ENCODE peak calls at places on chromosomes 12 and 14, in eight cellular contexts. L, M, C, Z, Y, N, S and B are unnamed samples.

GRCh38 chr14:99531221-99532096 is 50.2 kb downstream of the CCNK start:
- DNase-seq in M (peak), Y (no peak), Z (no peak), C (peak), N (peak), L (no peak), S (no peak), B (no peak)

GRCh38 chr12:113088971-113089756 is 32.6 kb downstream of the DTX1 start:
- DNase-seq in S (no peak), M (no peak), C (no peak), Z (peak), N (no peak), Y (no peak), L (no peak), B (peak)

GRCh38 chr14:23379331-23380196 is 2.7 kb downstream of the CMTM5 start:
- DNase-seq in C (peak), Z (peak), M (peak), L (no peak), S (peak), N (peak), Y (peak), B (peak)

GRCh38 chr14:52351191-52351560 is 37.1 kb downstream of the PTGER2 start:
- DNase-seq in S (no peak), C (peak), L (no peak), Y (no peak), N (no peak), Z (no peak), M (peak), B (no peak)

GRCh38 chr12:132414634-132415340 is 75.2 kb upstream of the FBRSL1 start:
- DNase-seq in Y (peak), Z (peak), L (peak), N (peak), S (peak), C (peak), M (peak), B (peak)

GRCh38 chr14:94394594-94395305 is 6.3 kb upstream of the SERPINA1 start:
- DNase-seq in Y (no peak), L (peak), M (peak), N (no peak), C (peak), Z (no peak), S (peak), B (no peak)

GRCh38 chr14:98919431-98919830 is 352.6 kb downstream of the BCL11B start:
- DNase-seq in S (no peak), N (no peak), Y (no peak), C (no peak), M (no peak), L (no peak), Z (no peak), B (no peak)

GRCh38 chr14:37665479-37665878 is 70.0 kb downstream of the TTC6 start:
- DNase-seq in M (no peak), Y (no peak), N (no peak), C (no peak), Z (no peak), L (no peak), S (no peak), B (no peak)

GRCh38 chr14:67457782-67458181 is 30.7 kb downstream of the TMEM229B start:
- DNase-seq in C (no peak), N (peak), M (peak), Y (no peak), L (no peak), S (peak), Z (no peak), B (no peak)

GRCh38 chr14:24816929-24817637 is 183.1 kb upstream of the GZMB start:
- DNase-seq in C (no peak), Y (no peak), M (no peak), Z (no peak), S (peak), N (no peak), L (no peak), B (no peak)

GRCh38 chr12:109120557-109120956 is 4.2 kb downstream of the ACACB start:
- DNase-seq in Z (no peak), L (no peak), M (no peak), N (no peak), C (no peak), Y (no peak), S (no peak), B (no peak)

GRCh38 chr12:98656289-98657101 is 11.4 kb downstream of the APAF1 start:
- DNase-seq in N (no peak), L (no peak), S (no peak), C (no peak), Y (no peak), M (no peak), Z (no peak), B (no peak)

GRCh38 chr14:59362533-59362932 is 102.6 kb downstream of the GPR135 start:
- DNase-seq in C (peak), Z (no peak), M (peak), N (no peak), Y (no peak), S (no peak), L (peak), B (no peak)

GRCh38 chr14:63852271-63852816 is 460 bp upstream of the SYNE2 start:
- DNase-seq in M (peak), C (peak), Z (no peak), Y (no peak), N (no peak), S (no peak), L (no peak), B (no peak)

GRCh38 chr14:53458368-53458814 is 305.3 kb upstream of the DDHD1 start:
- DNase-seq in L (peak), M (peak), Y (no peak), C (peak), N (peak), S (no peak), Z (no peak), B (no peak)

GRCh38 chr12:113072136-113072535 is 15.6 kb downstream of the DTX1 start:
- DNase-seq in N (no peak), S (no peak), M (no peak), C (peak), L (no peak), Y (no peak), Z (no peak), B (no peak)

GRCh38 chr14:94897092-94897491 is 127.2 kb upstream of the GSC start:
- DNase-seq in M (peak), S (no peak), Y (no peak), L (no peak), C (peak), Z (no peak), N (no peak), B (no peak)

GRCh38 chr14:76672123-76672522 is 89.1 kb upstream of the VASH1 start:
- DNase-seq in Z (no peak), Y (no peak), M (no peak), S (no peak), L (no peak), C (peak), N (no peak), B (no peak)

GRCh38 chr12:32198555-32198954 is 91.9 kb downstream of the BICD1 start:
- DNase-seq in M (peak), L (no peak), Y (no peak), N (no peak), Z (no peak), C (peak), S (no peak), B (no peak)

GRCh38 chr12:15446798-15447197 is 124.5 kb downstream of the PTPRO start:
- DNase-seq in Y (no peak), L (no peak), N (no peak), Z (no peak), M (peak), S (no peak), C (peak), B (no peak)

GRCh38 chr14:97159124-97159523 is 361.9 kb downstream of the VRK1 start:
- DNase-seq in Z (no peak), Y (no peak), S (no peak), C (no peak), N (no peak), M (no peak), L (no peak), B (no peak)

GRCh38 chr12:65500121-65500846 is 221.8 kb downstream of the MSRB3 start:
- DNase-seq in S (no peak), Y (no peak), M (no peak), Z (no peak), C (peak), N (no peak), L (no peak), B (no peak)

GRCh38 chr14:100321473-100322137 is 1.5 kb upstream of the SLC25A47 start:
- DNase-seq in Y (no peak), L (no peak), S (no peak), M (no peak), Z (no peak), N (no peak), C (no peak), B (no peak)

GRCh38 chr14:22502007-22502406 is 87.0 kb downstream of the DAD1 start:
- DNase-seq in N (no peak), S (peak), M (no peak), Y (no peak), C (no peak), L (no peak), Z (no peak), B (no peak)

GRCh38 chr12:93223440-93224426 is 154.0 kb upstream of the NUDT4 start:
- DNase-seq in M (peak), C (peak), S (no peak), Y (no peak), N (no peak), Z (no peak), L (no peak), B (no peak)

GRCh38 chr14:93220509-93220908 is 13.5 kb downstream of the UBR7 start:
- DNase-seq in S (no peak), Y (no peak), L (no peak), M (no peak), C (no peak), N (no peak), Z (no peak), B (no peak)

GRCh38 chr12:67697981-67698380 is 49.4 kb downstream of the DYRK2 start:
- DNase-seq in Y (no peak), M (no peak), L (no peak), N (no peak), S (no peak), Z (no peak), C (no peak), B (no peak)

GRCh38 chr12:100128509-100128908 is 14.2 kb downstream of the BLTP3B start:
- DNase-seq in L (no peak), Y (no peak), N (peak), S (peak), Z (no peak), M (peak), C (peak), B (peak)

GRCh38 chr12:52369220-52369619 is 1.9 kb upstream of the KRT85 start:
- DNase-seq in C (no peak), S (no peak), Z (no peak), N (no peak), L (no peak), M (no peak), Y (no peak), B (no peak)

GRCh38 chr12:52371716-52372115 is 4.4 kb upstream of the KRT85 start:
- DNase-seq in L (no peak), C (no peak), N (no peak), S (no peak), Z (no peak), M (no peak), Y (no peak), B (no peak)

GRCh38 chr12:52369809-52370208 is 2.5 kb upstream of the KRT85 start:
- DNase-seq in S (no peak), M (no peak), Z (no peak), C (no peak), L (no peak), N (no peak), Y (no peak), B (no peak)

GRCh38 chr12:52370906-52371608 is 3.8 kb upstream of the KRT85 start:
- DNase-seq in Z (no peak), N (peak), M (peak), S (peak), L (peak), Y (no peak), C (peak), B (no peak)

GRCh38 chr12:52372216-52373154 is 5.2 kb upstream of the KRT85 start:
- DNase-seq in C (peak), Z (peak), S (peak), M (peak), L (peak), Y (peak), N (peak), B (peak)
- TF ChIP-seq CTCF in C (peak), Z (peak), S (peak), M (peak), L (peak), Y (peak), N (peak), B (peak)

DNA sequence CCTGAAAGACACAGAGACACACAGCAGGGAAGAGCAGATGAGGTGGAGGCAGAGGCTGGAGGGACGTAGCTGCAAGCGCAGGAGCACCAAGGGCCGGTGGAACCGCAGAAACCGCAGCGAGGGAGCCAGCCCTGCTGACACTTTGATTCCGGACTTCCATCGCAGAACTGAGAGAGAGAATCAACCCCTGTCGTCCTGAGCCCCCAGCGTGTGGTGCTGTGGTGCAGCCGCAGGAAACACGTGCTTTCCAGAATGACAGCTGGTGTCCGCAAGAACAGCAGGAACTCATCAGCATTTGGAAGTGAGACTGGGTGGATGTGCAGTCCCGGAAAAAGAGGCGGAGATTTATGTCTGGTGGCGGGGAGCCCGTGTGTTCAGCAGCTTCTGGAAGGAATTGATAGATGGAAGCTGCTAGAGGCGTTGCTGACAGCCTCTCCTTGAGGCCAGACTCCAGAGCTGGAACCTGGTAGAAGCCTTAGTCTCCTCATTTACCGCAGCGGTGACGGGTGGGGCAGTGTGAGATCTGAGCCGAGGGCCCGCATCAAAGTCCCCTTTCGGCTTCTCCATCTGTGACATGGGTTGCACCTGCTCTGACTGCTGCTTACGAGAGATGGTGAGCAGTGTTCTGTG is 21.9 kb upstream of the KLC1 start:
- DNase-seq in Y (no peak), Z (peak), S (peak), L (peak), M (peak), N (peak), C (peak), B (peak)
- TF ChIP-seq CTCF in Y (no peak), Z (peak), S (peak), L (peak), M (peak), N (peak), C (peak), B (no peak)

GRCh38 chr14:72644758-72645489 is 249.0 kb downstream of the DPF3 start:
- DNase-seq in C (no peak), Z (no peak), N (no peak), L (no peak), M (no peak), S (no peak), Y (no peak), B (no peak)
- TF ChIP-seq CTCF in C (no peak), Z (no peak), N (no peak), L (no peak), M (no peak), S (no peak), Y (no peak), B (no peak)

GRCh38 chr14:55294603-55295002 is 23.4 kb downstream of the FBXO34 start:
- DNase-seq in Z (no peak), M (no peak), L (no peak), S (no peak), N (no peak), C (no peak), Y (no peak), B (no peak)

GRCh38 chr14:55301722-55302121 is 30.5 kb downstream of the FBXO34 start:
- DNase-seq in C (peak), M (peak), Z (no peak), S (no peak), L (no peak), N (no peak), Y (no peak), B (no peak)

GRCh38 chr14:55302367-55302766 is 31.1 kb downstream of the FBXO34 start:
- DNase-seq in N (no peak), Y (no peak), M (no peak), L (no peak), S (no peak), Z (no peak), C (no peak), B (no peak)

GRCh38 chr14:55298423-55298822 is 27.2 kb downstream of the FBXO34 start:
- DNase-seq in Y (no peak), M (no peak), Z (no peak), C (no peak), S (no peak), N (no peak), L (no peak), B (no peak)

DNA sequence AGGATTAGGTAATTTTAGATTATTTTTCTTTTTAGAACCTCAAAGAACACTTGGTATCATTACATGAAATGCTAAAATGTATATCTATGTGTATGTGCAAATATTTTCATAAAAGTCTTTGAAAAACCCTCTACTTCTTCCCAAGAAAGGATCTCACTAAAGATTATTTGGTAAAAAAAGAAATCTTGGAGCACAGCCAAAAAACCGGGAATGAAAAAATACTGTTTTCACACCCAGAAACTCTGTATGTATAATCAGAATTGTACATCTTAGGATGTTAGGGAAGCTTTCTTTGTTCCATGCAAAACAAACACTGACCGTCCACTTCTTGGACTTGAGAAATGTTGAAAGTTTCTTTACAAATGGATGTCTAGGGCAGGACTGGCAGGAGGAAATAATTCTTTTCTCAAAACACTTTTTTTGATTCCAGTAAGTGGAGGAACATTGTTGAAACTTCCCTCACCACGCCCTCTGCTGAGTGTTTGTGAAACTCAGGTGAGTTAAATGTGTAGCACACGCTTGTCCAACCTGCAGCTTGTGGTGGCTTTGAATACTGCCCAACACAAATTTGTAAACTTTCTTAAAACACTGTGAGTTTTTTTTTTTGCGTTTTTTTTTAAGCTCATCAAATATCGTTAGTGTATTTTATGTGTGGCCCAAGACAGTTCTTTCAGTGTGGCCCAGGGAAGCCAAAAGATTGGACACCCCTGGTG is 26.5 kb downstream of the FBXO34 start:
- DNase-seq in M (no peak), Z (peak), S (no peak), C (no peak), N (no peak), Y (no peak), L (no peak), B (no peak)
- TF ChIP-seq CTCF in M (peak), Z (no peak), S (no peak), C (no peak), N (no peak), Y (peak), L (no peak), B (no peak)

GRCh38 chr12:131104464-131105350 is 151.0 kb downstream of the ADGRD1 start:
- DNase-seq in M (peak), Y (peak), C (peak), N (peak), Z (peak), S (peak), L (no peak), B (peak)
- TF ChIP-seq CTCF in M (peak), Y (peak), C (peak), N (peak), Z (peak), S (peak), L (peak), B (peak)

DNA sequence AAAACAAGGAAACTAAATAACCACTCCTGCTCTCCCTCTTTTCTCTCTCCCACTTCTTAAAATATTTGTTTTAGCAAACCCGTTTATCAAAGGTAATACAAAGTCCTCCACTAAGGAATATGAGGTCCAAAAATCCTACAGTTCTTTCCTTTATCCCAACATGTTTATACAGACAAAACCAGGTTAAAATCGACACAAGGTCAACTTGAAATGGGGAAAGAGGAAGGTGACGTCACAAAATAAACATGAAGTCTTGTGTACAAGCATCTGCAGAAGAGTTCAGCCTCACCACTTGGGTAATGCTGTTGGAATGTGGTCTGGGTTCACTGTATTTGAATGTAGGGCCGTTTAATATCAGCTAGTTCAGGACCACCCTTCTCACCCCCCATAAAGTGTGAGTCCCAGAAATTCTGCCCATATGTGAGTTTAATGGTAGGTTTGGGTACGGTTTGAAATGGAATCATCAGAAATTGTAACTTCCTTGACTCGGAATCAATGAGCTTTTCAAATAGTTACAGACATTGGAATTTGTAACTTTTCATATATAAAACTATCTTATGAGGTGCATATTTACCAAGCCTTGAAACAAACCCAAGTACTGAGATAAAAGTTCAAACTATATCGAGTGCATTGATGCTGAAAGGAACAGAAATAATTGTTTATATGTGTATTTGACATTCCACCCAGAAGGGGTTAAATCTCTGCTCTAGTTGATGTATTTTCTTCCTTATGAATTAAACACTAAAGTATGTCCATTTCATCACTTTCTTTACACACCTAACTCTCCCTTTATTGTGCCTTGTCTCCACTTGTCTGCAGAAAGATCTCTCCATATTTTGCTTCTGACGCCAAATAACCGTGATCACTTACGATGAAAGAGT is 120.1 kb upstream of the SLC38A2 start:
- DNase-seq in Y (no peak), S (no peak), Z (no peak), M (peak), N (no peak), L (peak), C (peak), B (no peak)
- TF ChIP-seq CTCF in Y (no peak), S (no peak), Z (no peak), M (no peak), N (no peak), L (no peak), C (no peak), B (no peak)

GRCh38 chr12:91361864-91362263 is 179.2 kb upstream of the DCN start:
- DNase-seq in N (peak), M (peak), Z (no peak), L (no peak), C (peak), S (no peak), Y (no peak), B (no peak)
- TF ChIP-seq CTCF in N (peak), M (peak), Z (peak), L (peak), C (peak), S (peak), Y (peak), B (peak)